ENCODE peak calls at places on chromosomes 7 and 10, in ten cellular contexts. A, Z, T, V, N, K, G, Y, R and I are unnamed samples.

GRCh38 chr7:91280604-91281003 is 16.4 kb downstream of the FZD1 start:
- DNase-seq in T (no peak), N (no peak), G (no peak), K (no peak), R (no peak), A (no peak), Y (peak; percentile 23), V (no peak), Z (peak; percentile 30), I (no peak)

GRCh38 chr10:43227911-43228782 is 38.7 kb downstream of the RASGEF1A start:
- DNase-seq in T (no peak), Z (no peak), G (no peak), V (no peak), N (no peak), Y (no peak), A (peak; percentile 11), R (peak; percentile 9), K (no peak), I (no peak)

GRCh38 chr7:105776986-105777910 is 99.2 kb downstream of the ATXN7L1 start:
- DNase-seq in G (no peak), Z (peak; percentile 73), A (no peak), V (peak; percentile 66), Y (peak; percentile 16), R (no peak), K (no peak), N (no peak), T (no peak), I (no peak)

GRCh38 chr10:132065491-132066105 is at the start of gene JAKMIP3:
- DNase-seq in Y (peak; percentile 95), N (peak; percentile 53), T (peak; percentile 93), R (peak; percentile 54), Z (peak; percentile 90), V (peak; percentile 92), A (peak; percentile 61), G (peak; percentile 92), K (no peak), I (no peak)

GRCh38 chr7:80210400-80210799 is 75.8 kb downstream of the GNAI1 start:
- DNase-seq in K (no peak), V (no peak), R (no peak), T (no peak), Y (peak; percentile 82), G (no peak), N (no peak), Z (no peak), A (no peak), I (no peak)

GRCh38 chr7:17298840-17299476 is 506 bp downstream of the AHR start:
- DNase-seq in R (peak; percentile 44), Y (no peak), G (peak; percentile 48), V (no peak), A (peak; percentile 62), N (peak; percentile 65), K (no peak), Z (peak; percentile 21), T (no peak), I (no peak)

GRCh38 chr7:45681596-45682357 is 107.6 kb downstream of the ADCY1 start:
- DNase-seq in Y (no peak), Z (peak; percentile 1), T (no peak), K (no peak), G (no peak), R (no peak), V (no peak), A (no peak), N (no peak), I (no peak)

GRCh38 chr7:47393406-47393805 is 188.5 kb downstream of the TNS3 start:
- DNase-seq in K (no peak), Z (no peak), V (no peak), A (no peak), T (no peak), N (no peak), G (no peak), R (no peak), Y (no peak), I (no peak)

DNA sequence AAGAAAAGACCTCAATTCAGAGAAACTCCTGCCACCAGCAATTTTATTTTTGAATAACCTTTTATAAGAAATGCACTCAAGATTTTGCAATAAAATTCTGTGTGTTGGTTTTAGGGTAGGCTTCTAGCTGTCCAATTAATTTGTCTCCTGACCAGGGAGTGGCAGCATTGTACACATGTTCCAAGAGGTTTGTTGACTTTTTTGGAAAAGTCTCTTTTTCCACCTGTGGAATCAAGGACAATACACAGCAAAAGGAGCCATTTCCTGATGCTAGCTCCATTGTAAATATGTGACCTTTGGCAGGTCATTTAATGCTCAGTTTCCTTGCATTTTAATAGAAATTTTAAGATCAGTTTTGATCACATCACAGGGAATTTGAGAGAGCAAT is 1.8 kb downstream of the GIMAP5 start:
- DNase-seq in Z (no peak), Y (no peak), N (no peak), T (no peak), K (no peak), G (no peak), A (no peak), R (no peak), V (no peak), I (no peak)
- H3K4me3 ChIP-seq in Z (no peak overlapping the region), Y (no peak overlapping the region), N (no peak overlapping the region), T (no peak overlapping the region), K (no peak overlapping the region), G (no peak overlapping the region), A (no peak overlapping the region), R (peak overlapping the region; percentile 63), V (no peak overlapping the region), I (peak overlapping the region; percentile 77)

GRCh38 chr7:44154703-44155102 is 13.6 kb upstream of the MYL7 start:
- DNase-seq in K (no peak), N (no peak), Z (peak; percentile 44), A (no peak), R (no peak), T (no peak), Y (no peak), G (no peak), V (no peak), I (no peak)

GRCh38 chr7:44153948-44154335 is 12.8 kb upstream of the MYL7 start:
- DNase-seq in Y (no peak), T (no peak), K (no peak), A (no peak), R (no peak), V (no peak), Z (no peak), N (no peak), G (no peak), I (no peak)

GRCh38 chr7:44150966-44151678 is 10.0 kb upstream of the MYL7 start:
- DNase-seq in G (no peak), V (no peak), Y (no peak), Z (no peak), T (no peak), K (no peak), R (no peak), A (no peak), N (no peak), I (no peak)

GRCh38 chr7:44151679-44152355 is 10.7 kb upstream of the MYL7 start:
- DNase-seq in Z (no peak), N (no peak), V (no peak), A (no peak), K (no peak), Y (no peak), G (no peak), R (no peak), T (no peak), I (no peak)

DNA sequence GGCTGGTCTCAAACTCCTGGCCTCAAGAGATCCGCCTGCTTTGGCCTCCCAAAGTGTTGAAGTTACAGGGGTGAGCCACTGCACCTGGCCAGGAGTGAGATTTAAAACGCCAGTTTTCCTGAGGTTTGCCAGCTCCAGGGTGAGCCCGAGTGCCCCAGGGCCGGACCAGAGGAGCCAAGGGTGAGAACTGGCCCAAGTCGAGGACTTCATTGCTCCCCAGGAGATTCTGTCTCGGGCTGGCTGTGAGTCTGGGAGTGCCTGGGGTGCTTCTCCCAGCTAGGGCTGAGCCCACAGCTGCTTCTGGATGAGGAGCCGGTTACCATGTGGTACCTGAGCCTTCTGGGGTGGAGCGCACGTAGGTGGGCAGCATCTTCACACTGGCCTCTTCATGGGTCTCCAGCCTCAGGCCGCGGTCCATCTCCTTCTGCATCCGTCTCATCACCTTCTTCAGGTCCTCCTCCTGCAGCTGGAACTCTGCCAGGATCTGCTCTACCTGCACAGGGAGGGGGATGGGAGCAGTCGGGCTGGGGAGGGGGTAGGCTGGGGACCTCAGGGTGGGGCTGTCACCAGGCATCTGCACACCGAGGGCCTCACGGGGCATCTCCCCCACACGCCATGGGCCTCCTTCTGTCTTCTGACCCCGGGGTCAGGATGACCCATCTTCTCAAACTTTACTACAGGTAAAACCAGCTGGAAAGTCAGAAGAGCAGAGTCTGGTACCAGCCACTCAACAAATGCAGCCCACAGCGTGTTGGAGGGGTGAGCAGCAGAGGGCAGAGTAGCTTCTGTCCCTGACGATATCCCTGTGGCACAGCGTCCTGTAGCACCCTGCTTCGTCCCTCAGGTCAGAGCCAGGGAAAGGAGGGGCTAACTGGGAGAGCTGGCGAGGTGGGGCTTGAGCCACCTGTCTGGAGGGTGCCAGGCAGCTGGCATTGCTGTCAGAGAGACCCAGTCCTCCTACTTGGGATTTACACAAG is 12.1 kb upstream of the MYL7 start:
- DNase-seq in A (no peak), Y (no peak), N (no peak), R (no peak), G (no peak), T (no peak), Z (no peak), V (no peak), K (no peak), I (no peak)
- TF ChIP-seq CTCF in A (no peak), Y (no peak), N (no peak), R (no peak), G (no peak), T (peak; percentile 5), Z (no peak), V (no peak), K (no peak), I (no peak)

GRCh38 chr10:62528441-62528840 is 154.3 kb downstream of the ZNF365 start:
- DNase-seq in N (no peak), Z (peak; percentile 29), K (peak; percentile 90), R (no peak), G (no peak), Y (no peak), A (no peak), V (no peak), T (no peak), I (peak; percentile 72)

GRCh38 chr10:62527019-62527827 is 153.1 kb downstream of the ZNF365 start:
- DNase-seq in G (peak; percentile 45), K (peak; percentile 89), A (no peak), R (no peak), V (no peak), T (no peak), N (no peak), Z (no peak), Y (no peak), I (peak; percentile 76)
- H3K4me3 ChIP-seq in G (no peak overlapping the region), K (peak overlapping the region; percentile 51), A (no peak overlapping the region), R (no peak overlapping the region), V (no peak overlapping the region), T (no peak overlapping the region), N (no peak overlapping the region), Z (no peak overlapping the region), Y (no peak overlapping the region), I (no peak overlapping the region)

DNA sequence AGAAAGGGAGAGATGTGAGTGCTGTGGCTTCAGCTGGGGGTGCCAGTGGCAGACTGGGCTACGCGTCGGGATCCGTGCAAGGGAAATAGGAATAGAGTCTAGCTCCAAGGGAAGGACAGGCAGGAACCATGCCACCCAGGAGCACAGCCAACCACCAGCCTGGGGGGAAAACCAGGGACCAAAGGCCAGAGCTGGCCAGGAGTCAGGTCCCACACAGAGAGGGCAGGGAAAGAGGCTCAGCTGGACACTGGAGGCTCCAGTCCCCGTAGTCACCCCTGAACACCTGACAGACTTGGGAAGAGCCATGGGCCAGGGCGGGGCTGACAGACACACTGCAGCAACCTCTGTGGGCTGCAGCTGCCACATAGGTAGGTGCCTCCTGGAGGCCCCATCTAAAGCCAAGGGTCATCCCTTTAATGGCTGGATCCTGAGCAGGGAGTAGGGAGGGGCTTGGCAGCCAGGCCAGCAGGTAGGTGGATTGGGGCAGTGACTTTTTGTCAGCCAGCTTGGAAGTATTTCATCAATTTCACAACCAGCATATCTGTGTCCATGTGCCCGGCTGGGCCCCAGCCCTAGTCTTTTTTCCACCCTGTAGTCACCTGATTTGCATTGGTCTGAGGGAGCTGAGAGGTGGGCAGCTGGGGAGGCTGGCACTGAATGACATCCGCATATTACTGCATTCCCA is 163.2 kb downstream of the SH2D4B start:
- DNase-seq in N (no peak), A (no peak), Z (no peak), K (no peak), G (no peak), Y (no peak), R (no peak), V (no peak), T (no peak), I (no peak)
- TF ChIP-seq CTCF in N (no peak), A (no peak), Z (no peak), K (no peak), G (no peak), Y (no peak), R (no peak), V (no peak), T (no peak), I (no peak)